ENCODE peak calls at places on chromosomes 2 and 18, in eight cellular contexts. One of them, this sample, is unnamed. For H3K9me3, the result is how much of the 10 kb centered on the place peaks cover.

GRCh38 chr2:224086226-224086911 is 47.3 kb upstream of the SERPINE2 start:
- DNase-seq in CD4-positive, alpha-beta memory T cell: no peak
- DNase-seq in Caco-2: no peak
- DNase-seq in lower lobe of right lung: no peak
- DNase-seq in osteoblast: peak
- DNase-seq in astrocyte: peak
- DNase-seq in colonic mucosa: no peak
- DNase-seq in Peyer's patch: no peak
- DNase-seq in this sample: no peak

GRCh38 chr2:26049641-26050040 is 15.8 kb downstream of the RAB10 start:
- DNase-seq in CD4-positive, alpha-beta memory T cell: no peak
- DNase-seq in Caco-2: no peak
- DNase-seq in lower lobe of right lung: no peak
- DNase-seq in osteoblast: no peak
- DNase-seq in astrocyte: peak
- DNase-seq in colonic mucosa: no peak
- DNase-seq in Peyer's patch: no peak
- DNase-seq in this sample: no peak

GRCh38 chr2:105575626-105576025 is 169.1 kb upstream of the NCK2 start:
- DNase-seq in CD4-positive, alpha-beta memory T cell: no peak
- DNase-seq in Caco-2: no peak
- DNase-seq in lower lobe of right lung: no peak
- DNase-seq in osteoblast: no peak
- DNase-seq in astrocyte: no peak
- DNase-seq in colonic mucosa: no peak
- DNase-seq in Peyer's patch: no peak
- DNase-seq in this sample: no peak

GRCh38 chr2:67571785-67572718 is 174.9 kb downstream of the ETAA1 start:
- DNase-seq in CD4-positive, alpha-beta memory T cell: no peak
- DNase-seq in Caco-2: no peak
- DNase-seq in lower lobe of right lung: no peak
- DNase-seq in osteoblast: no peak
- DNase-seq in astrocyte: peak
- DNase-seq in colonic mucosa: no peak
- DNase-seq in Peyer's patch: no peak
- DNase-seq in this sample: no peak

GRCh38 chr18:9989481-9989880 is 75.7 kb downstream of the VAPA start:
- DNase-seq in CD4-positive, alpha-beta memory T cell: no peak
- DNase-seq in Caco-2: no peak
- DNase-seq in lower lobe of right lung: peak
- DNase-seq in osteoblast: no peak
- DNase-seq in astrocyte: no peak
- DNase-seq in colonic mucosa: peak
- DNase-seq in Peyer's patch: no peak
- DNase-seq in this sample: no peak

GRCh38 chr18:75391275-75392115 is 36.0 kb downstream of the SMIM21 start:
- DNase-seq in CD4-positive, alpha-beta memory T cell: no peak
- DNase-seq in Caco-2: no peak
- DNase-seq in lower lobe of right lung: no peak
- DNase-seq in osteoblast: no peak
- DNase-seq in astrocyte: no peak
- DNase-seq in colonic mucosa: no peak
- DNase-seq in Peyer's patch: no peak
- DNase-seq in this sample: no peak

GRCh38 chr2:158187908-158188307 is 86.2 kb downstream of the UPP2 start:
- DNase-seq in CD4-positive, alpha-beta memory T cell: no peak
- DNase-seq in Caco-2: no peak
- DNase-seq in lower lobe of right lung: no peak
- DNase-seq in osteoblast: no peak
- DNase-seq in astrocyte: no peak
- DNase-seq in colonic mucosa: no peak
- DNase-seq in Peyer's patch: no peak
- DNase-seq in this sample: no peak

GRCh38 chr2:162343492-162343823 is 474 bp upstream of the GCA start:
- DNase-seq in CD4-positive, alpha-beta memory T cell: no peak
- DNase-seq in Caco-2: no peak
- DNase-seq in lower lobe of right lung: no peak
- DNase-seq in osteoblast: no peak
- DNase-seq in astrocyte: no peak
- DNase-seq in colonic mucosa: no peak
- DNase-seq in Peyer's patch: no peak
- DNase-seq in this sample: no peak

GRCh38 chr18:63342206-63342605 is 22.6 kb upstream of the BCL2 start:
- DNase-seq in CD4-positive, alpha-beta memory T cell: no peak
- DNase-seq in Caco-2: peak
- DNase-seq in lower lobe of right lung: no peak
- DNase-seq in osteoblast: no peak
- DNase-seq in astrocyte: no peak
- DNase-seq in colonic mucosa: no peak
- DNase-seq in Peyer's patch: no peak
- DNase-seq in this sample: no peak

GRCh38 chr2:199195893-199196502 is 261.7 kb downstream of the SATB2 start:
- DNase-seq in CD4-positive, alpha-beta memory T cell: no peak
- DNase-seq in Caco-2: no peak
- DNase-seq in lower lobe of right lung: no peak
- DNase-seq in osteoblast: no peak
- DNase-seq in astrocyte: no peak
- DNase-seq in colonic mucosa: no peak
- DNase-seq in Peyer's patch: no peak
- DNase-seq in this sample: no peak
- H3K9me3 ChIP-seq in CD4-positive, alpha-beta memory T cell: under half
- H3K9me3 ChIP-seq in Caco-2: under half
- H3K9me3 ChIP-seq in lower lobe of right lung: under half
- H3K9me3 ChIP-seq in osteoblast: under half
- H3K9me3 ChIP-seq in astrocyte: under half
- H3K9me3 ChIP-seq in colonic mucosa: under half
- H3K9me3 ChIP-seq in Peyer's patch: under half
- H3K9me3 ChIP-seq in this sample: under half

DNA sequence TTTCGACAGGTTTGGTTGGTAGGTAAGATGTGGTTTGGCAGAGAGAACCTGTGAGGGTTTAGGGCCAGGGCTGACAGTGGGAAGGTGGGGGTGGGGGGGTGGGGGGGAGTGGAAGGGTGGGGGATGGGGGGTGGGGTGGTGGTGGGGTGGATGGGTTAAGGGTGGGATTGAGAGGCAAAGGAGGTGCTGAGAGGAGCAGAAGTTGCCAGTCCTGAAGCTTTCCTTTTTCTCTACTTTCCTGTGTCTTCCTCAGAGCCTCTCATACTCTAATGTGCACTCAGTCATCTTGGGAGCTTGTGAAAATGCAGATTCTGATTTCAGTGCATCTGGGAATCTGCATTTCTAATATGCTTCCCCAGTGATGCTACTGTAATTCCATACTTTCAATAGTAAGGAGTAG is 21.0 kb downstream of the MAP4K4 start:
- DNase-seq in CD4-positive, alpha-beta memory T cell: no peak
- DNase-seq in Caco-2: no peak
- DNase-seq in lower lobe of right lung: no peak
- DNase-seq in osteoblast: no peak
- DNase-seq in astrocyte: no peak
- DNase-seq in colonic mucosa: no peak
- DNase-seq in Peyer's patch: no peak
- DNase-seq in this sample: no peak
- H3K9me3 ChIP-seq in CD4-positive, alpha-beta memory T cell: under half
- H3K9me3 ChIP-seq in Caco-2: under half
- H3K9me3 ChIP-seq in lower lobe of right lung: under half
- H3K9me3 ChIP-seq in osteoblast: under half
- H3K9me3 ChIP-seq in astrocyte: under half
- H3K9me3 ChIP-seq in colonic mucosa: under half
- H3K9me3 ChIP-seq in Peyer's patch: under half
- H3K9me3 ChIP-seq in this sample: under half

GRCh38 chr2:39359453-39360038 is 77.5 kb downstream of the MAP4K3 start:
- DNase-seq in CD4-positive, alpha-beta memory T cell: no peak
- DNase-seq in Caco-2: peak
- DNase-seq in lower lobe of right lung: no peak
- DNase-seq in osteoblast: no peak
- DNase-seq in astrocyte: no peak
- DNase-seq in colonic mucosa: no peak
- DNase-seq in Peyer's patch: no peak
- DNase-seq in this sample: no peak

GRCh38 chr2:39356922-39357639 is 80.0 kb downstream of the MAP4K3 start:
- DNase-seq in CD4-positive, alpha-beta memory T cell: no peak
- DNase-seq in Caco-2: no peak
- DNase-seq in lower lobe of right lung: no peak
- DNase-seq in osteoblast: no peak
- DNase-seq in astrocyte: no peak
- DNase-seq in colonic mucosa: no peak
- DNase-seq in Peyer's patch: no peak
- DNase-seq in this sample: no peak

GRCh38 chr2:39368376-39368775 is 68.7 kb downstream of the MAP4K3 start:
- DNase-seq in CD4-positive, alpha-beta memory T cell: no peak
- DNase-seq in Caco-2: no peak
- DNase-seq in lower lobe of right lung: no peak
- DNase-seq in osteoblast: no peak
- DNase-seq in astrocyte: no peak
- DNase-seq in colonic mucosa: no peak
- DNase-seq in Peyer's patch: no peak
- DNase-seq in this sample: no peak

GRCh38 chr2:39361511-39361910 is 75.6 kb downstream of the MAP4K3 start:
- DNase-seq in CD4-positive, alpha-beta memory T cell: no peak
- DNase-seq in Caco-2: no peak
- DNase-seq in lower lobe of right lung: no peak
- DNase-seq in osteoblast: no peak
- DNase-seq in astrocyte: no peak
- DNase-seq in colonic mucosa: no peak
- DNase-seq in Peyer's patch: no peak
- DNase-seq in this sample: no peak

DNA sequence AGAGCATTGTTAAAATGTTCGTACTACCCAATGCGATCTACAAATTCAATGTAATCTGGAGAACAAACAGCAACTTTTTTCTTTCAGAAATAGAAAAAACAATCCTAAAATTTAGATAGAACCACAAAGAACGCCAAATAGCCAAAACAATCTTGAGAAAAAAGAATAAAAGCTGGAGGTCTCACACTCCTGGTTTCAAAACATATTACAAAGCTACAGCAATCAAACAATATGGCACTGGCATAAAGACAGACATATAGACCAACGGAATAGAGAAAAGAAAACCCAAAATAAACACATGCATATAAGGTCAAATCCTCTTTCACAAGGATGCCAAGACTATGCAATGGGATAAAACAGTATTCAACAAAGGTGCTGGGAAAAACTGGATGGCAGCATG is 74.5 kb downstream of the MAP4K3 start:
- DNase-seq in CD4-positive, alpha-beta memory T cell: no peak
- DNase-seq in Caco-2: no peak
- DNase-seq in lower lobe of right lung: no peak
- DNase-seq in osteoblast: no peak
- DNase-seq in astrocyte: no peak
- DNase-seq in colonic mucosa: no peak
- DNase-seq in Peyer's patch: no peak
- DNase-seq in this sample: no peak
- H3K9me3 ChIP-seq in CD4-positive, alpha-beta memory T cell: under half
- H3K9me3 ChIP-seq in Caco-2: under half
- H3K9me3 ChIP-seq in lower lobe of right lung: under half
- H3K9me3 ChIP-seq in osteoblast: under half
- H3K9me3 ChIP-seq in astrocyte: under half
- H3K9me3 ChIP-seq in colonic mucosa: under half
- H3K9me3 ChIP-seq in Peyer's patch: under half
- H3K9me3 ChIP-seq in this sample: under half

DNA sequence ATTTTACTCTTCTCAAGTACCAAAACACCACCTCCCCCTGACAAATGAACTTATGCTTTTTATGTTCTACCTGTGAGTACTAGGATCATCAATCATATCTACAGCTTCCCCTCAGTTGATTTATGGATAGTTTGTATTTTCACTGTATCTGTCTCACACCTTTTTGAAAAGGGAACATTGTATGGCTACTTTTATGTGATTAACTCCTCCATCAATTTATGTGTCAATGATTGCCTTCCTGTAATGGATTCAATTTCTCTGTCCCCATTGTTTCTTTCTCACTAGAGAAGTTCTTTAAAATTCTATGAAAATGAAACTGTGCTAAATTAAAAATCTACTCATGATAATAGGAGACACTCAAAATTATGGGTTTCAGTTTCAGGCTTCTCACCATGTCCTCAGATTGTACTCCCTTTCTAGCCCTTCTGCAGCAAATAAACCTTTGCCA is 935.0 kb downstream of the TRIB2 start:
- DNase-seq in CD4-positive, alpha-beta memory T cell: no peak
- DNase-seq in Caco-2: no peak
- DNase-seq in lower lobe of right lung: no peak
- DNase-seq in osteoblast: no peak
- DNase-seq in astrocyte: no peak
- DNase-seq in colonic mucosa: no peak
- DNase-seq in Peyer's patch: no peak
- DNase-seq in this sample: no peak
- H3K9me3 ChIP-seq in CD4-positive, alpha-beta memory T cell: under half
- H3K9me3 ChIP-seq in Caco-2: under half
- H3K9me3 ChIP-seq in lower lobe of right lung: under half
- H3K9me3 ChIP-seq in osteoblast: under half
- H3K9me3 ChIP-seq in astrocyte: under half
- H3K9me3 ChIP-seq in colonic mucosa: under half
- H3K9me3 ChIP-seq in Peyer's patch: under half
- H3K9me3 ChIP-seq in this sample: under half

GRCh38 chr18:78496095-78496494 is 483.5 kb upstream of the SALL3 start:
- DNase-seq in CD4-positive, alpha-beta memory T cell: no peak
- DNase-seq in Caco-2: no peak
- DNase-seq in lower lobe of right lung: no peak
- DNase-seq in osteoblast: no peak
- DNase-seq in astrocyte: no peak
- DNase-seq in colonic mucosa: no peak
- DNase-seq in Peyer's patch: no peak
- DNase-seq in this sample: no peak
- H3K9me3 ChIP-seq in CD4-positive, alpha-beta memory T cell: under half
- H3K9me3 ChIP-seq in Caco-2: under half
- H3K9me3 ChIP-seq in lower lobe of right lung: under half
- H3K9me3 ChIP-seq in osteoblast: under half
- H3K9me3 ChIP-seq in astrocyte: under half
- H3K9me3 ChIP-seq in colonic mucosa: under half
- H3K9me3 ChIP-seq in Peyer's patch: under half
- H3K9me3 ChIP-seq in this sample: under half

GRCh38 chr2:171626949-171627348 is 60.3 kb upstream of the DYNC1I2 start:
- DNase-seq in CD4-positive, alpha-beta memory T cell: no peak
- DNase-seq in Caco-2: no peak
- DNase-seq in lower lobe of right lung: no peak
- DNase-seq in osteoblast: no peak
- DNase-seq in astrocyte: no peak
- DNase-seq in colonic mucosa: no peak
- DNase-seq in Peyer's patch: no peak
- DNase-seq in this sample: no peak
- H3K9me3 ChIP-seq in CD4-positive, alpha-beta memory T cell: under half
- H3K9me3 ChIP-seq in Caco-2: under half
- H3K9me3 ChIP-seq in lower lobe of right lung: under half
- H3K9me3 ChIP-seq in osteoblast: under half
- H3K9me3 ChIP-seq in astrocyte: under half
- H3K9me3 ChIP-seq in colonic mucosa: under half
- H3K9me3 ChIP-seq in Peyer's patch: under half
- H3K9me3 ChIP-seq in this sample: under half

GRCh38 chr18:57715671-57716070 is 87.4 kb downstream of the ATP8B1 start:
- DNase-seq in CD4-positive, alpha-beta memory T cell: no peak
- DNase-seq in Caco-2: no peak
- DNase-seq in lower lobe of right lung: no peak
- DNase-seq in osteoblast: no peak
- DNase-seq in astrocyte: no peak
- DNase-seq in colonic mucosa: no peak
- DNase-seq in Peyer's patch: no peak
- DNase-seq in this sample: no peak

GRCh38 chr18:57715073-57715472 is 88.0 kb downstream of the ATP8B1 start:
- DNase-seq in CD4-positive, alpha-beta memory T cell: no peak
- DNase-seq in Caco-2: no peak
- DNase-seq in lower lobe of right lung: no peak
- DNase-seq in osteoblast: no peak
- DNase-seq in astrocyte: no peak
- DNase-seq in colonic mucosa: no peak
- DNase-seq in Peyer's patch: no peak
- DNase-seq in this sample: no peak

GRCh38 chr18:57716550-57716949 is 86.6 kb downstream of the ATP8B1 start:
- DNase-seq in CD4-positive, alpha-beta memory T cell: no peak
- DNase-seq in Caco-2: no peak
- DNase-seq in lower lobe of right lung: no peak
- DNase-seq in osteoblast: no peak
- DNase-seq in astrocyte: no peak
- DNase-seq in colonic mucosa: no peak
- DNase-seq in Peyer's patch: no peak
- DNase-seq in this sample: no peak
- H3K9me3 ChIP-seq in CD4-positive, alpha-beta memory T cell: under half
- H3K9me3 ChIP-seq in Caco-2: under half
- H3K9me3 ChIP-seq in lower lobe of right lung: under half
- H3K9me3 ChIP-seq in osteoblast: under half
- H3K9me3 ChIP-seq in astrocyte: under half
- H3K9me3 ChIP-seq in colonic mucosa: under half
- H3K9me3 ChIP-seq in Peyer's patch: under half
- H3K9me3 ChIP-seq in this sample: under half